ENCODE peak calls at places on chromosomes 7 and 10, in four cellular contexts. M is testis, Y is spleen, K is fibroblast of the conjunctiva. B is an unnamed sample.

GRCh38 chr10:78407009-78407711 is 373.5 kb downstream of the RPS24 start:
- DNase-seq in K (peak), Y (no peak), M (peak), B (peak)

GRCh38 chr7:101943306-101943705 is 125.9 kb downstream of the CUX1 start:
- DNase-seq in Y (no peak), M (no peak), K (no peak), B (no peak)

GRCh38 chr10:37576154-37576553 is 281.3 kb downstream of the ZNF248 start:
- DNase-seq in M (no peak), Y (no peak), K (no peak), B (no peak)

GRCh38 chr7:30992414-30992813 is 28.7 kb downstream of the GHRHR start:
- DNase-seq in Y (peak), M (no peak), K (no peak), B (no peak)

GRCh38 chr7:141763797-141764196 is at the start of gene TAS2R3:
- DNase-seq in K (no peak), M (no peak), Y (no peak), B (no peak)

GRCh38 chr7:44965937-44966730 is 12.7 kb downstream of the MYO1G start:
- DNase-seq in M (no peak), Y (peak), K (no peak), B (no peak)

GRCh38 chr10:29063806-29064644 is 224.8 kb upstream of the LYZL1 start:
- DNase-seq in K (no peak), Y (no peak), M (no peak), B (no peak)

GRCh38 chr7:91367812-91368578 is 103.8 kb downstream of the FZD1 start:
- DNase-seq in M (no peak), K (no peak), Y (no peak), B (no peak)

GRCh38 chr10:29239569-29240472 is 49.0 kb upstream of the LYZL1 start:
- DNase-seq in Y (no peak), K (no peak), M (peak), B (no peak)

GRCh38 chr10:96377816-96378294 is 19.1 kb upstream of the OPALIN start:
- DNase-seq in M (peak), Y (no peak), K (no peak), B (peak)

GRCh38 chr10:91592282-91593020 is 40.4 kb downstream of the PPP1R3C start:
- DNase-seq in Y (no peak), K (no peak), M (no peak), B (no peak)

GRCh38 chr10:28587970-28588290 is 55.0 kb downstream of the WAC start:
- DNase-seq in M (no peak), Y (no peak), K (no peak), B (no peak)

GRCh38 chr10:51915031-51915542 is 215.7 kb upstream of the CSTF2T start:
- DNase-seq in K (no peak), M (no peak), Y (no peak), B (no peak)

GRCh38 chr7:118068-118802 is 74.1 kb upstream of the FAM20C start:
- DNase-seq in Y (no peak), M (no peak), K (no peak), B (no peak)

GRCh38 chr10:12419279-12419847 is 70.0 kb downstream of the CAMK1D start:
- DNase-seq in K (peak), M (no peak), Y (peak), B (peak)

GRCh38 chr10:22712959-22713852 is 1.2 kb downstream of the PIP4K2A start:
- DNase-seq in Y (peak), M (peak), K (no peak), B (no peak)

GRCh38 chr10:104109908-104110662 is 11.9 kb upstream of the SFR1 start:
- DNase-seq in Y (no peak), M (no peak), K (no peak), B (no peak)

GRCh38 chr10:62726142-62726541 is 78.4 kb upstream of the ADO start:
- DNase-seq in Y (no peak), M (no peak), K (no peak), B (no peak)

GRCh38 chr7:132035517-132036362 is 479.3 kb upstream of the PODXL start:
- DNase-seq in Y (no peak), K (no peak), M (peak), B (no peak)

GRCh38 chr10:60570272-60570865 is 180.7 kb upstream of the ANK3 start:
- DNase-seq in M (no peak), Y (no peak), K (no peak), B (no peak)

GRCh38 chr10:1293147-1293546 is 237.0 kb downstream of the WDR37 start:
- DNase-seq in M (no peak), Y (no peak), K (no peak), B (no peak)

GRCh38 chr10:122306744-122307143 is 35.6 kb downstream of the BTBD16 start:
- DNase-seq in K (no peak), Y (no peak), M (no peak), B (no peak)

GRCh38 chr7:44618754-44619153 is 12.3 kb downstream of the OGDH start:
- DNase-seq in M (no peak), K (no peak), Y (no peak), B (no peak)

GRCh38 chr10:121073743-121074142 is 222.6 kb downstream of the WDR11 start:
- DNase-seq in M (no peak), K (no peak), Y (no peak), B (no peak)

GRCh38 chr10:44933451-44933850 is 22.3 kb downstream of the TMEM72 start:
- DNase-seq in Y (peak), K (no peak), M (no peak), B (no peak)

GRCh38 chr7:15778191-15778590 is 91.7 kb upstream of the MEOX2 start:
- DNase-seq in K (no peak), M (no peak), Y (no peak), B (no peak)

GRCh38 chr7:132145466-132145865 is 430.8 kb downstream of the PLXNA4 start:
- DNase-seq in M (no peak), Y (no peak), K (peak), B (no peak)

GRCh38 chr10:4352566-4352961 is 473.4 kb upstream of the AKR1E2 start:
- DNase-seq in K (no peak), Y (no peak), M (peak), B (no peak)

GRCh38 chr10:50556238-50557120 is 67.3 kb downstream of the SGMS1 start:
- DNase-seq in M (no peak), Y (no peak), K (no peak), B (no peak)

GRCh38 chr10:69346776-69347175 is 68.5 kb downstream of the HK1 start:
- DNase-seq in M (no peak), K (no peak), Y (no peak), B (no peak)

GRCh38 chr10:70753026-70753663 is 32.0 kb downstream of the TBATA start:
- DNase-seq in Y (peak), K (no peak), M (no peak), B (no peak)

GRCh38 chr10:130936844-130937243 is 374.7 kb downstream of the TCERG1L start:
- DNase-seq in M (no peak), Y (no peak), K (no peak), B (no peak)

GRCh38 chr7:13117103-13117502 is 429.7 kb downstream of the ARL4A start:
- DNase-seq in M (no peak), Y (no peak), K (no peak), B (no peak)

GRCh38 chr10:110597476-110597875 is 30.0 kb downstream of the SMC3 start:
- DNase-seq in Y (no peak), K (no peak), M (no peak), B (no peak)